ENCODE peak calls at places on chromosomes 13 and 19, in eight cellular contexts. H, D, G, L, N, U, I and Q are unnamed samples.

GRCh38 chr19:4831351-4832340 is at the start of gene TICAM1:
- DNase-seq in L (peak; percentile 59), N (peak; percentile 50), I (peak; percentile 70), U (peak; percentile 48), H (peak; percentile 70), G (peak; percentile 92), D (no peak), Q (peak; percentile 87)

GRCh38 chr13:33918199-33918932 is 100.4 kb downstream of the RFC3 start:
- DNase-seq in U (no peak), G (no peak), N (peak; percentile 71), H (no peak), I (peak; percentile 83), L (no peak), D (no peak), Q (no peak)

GRCh38 chr19:33513424-33513823 is 8.2 kb downstream of the PEPD start:
- DNase-seq in H (no peak), L (no peak), N (no peak), D (no peak), I (no peak), G (no peak), U (no peak), Q (no peak)

GRCh38 chr13:29718694-29719093 is 123.2 kb upstream of the SLC7A1 start:
- DNase-seq in N (no peak), G (no peak), D (no peak), H (no peak), L (no peak), I (no peak), U (no peak), Q (no peak)

GRCh38 chr19:48433337-48433736 is 12.4 kb upstream of the GRWD1 start:
- DNase-seq in N (no peak), I (no peak), L (no peak), D (no peak), U (no peak), G (no peak), H (no peak), Q (no peak)

GRCh38 chr19:55603581-55604292 is 1.7 kb upstream of the ZNF865 start:
- DNase-seq in N (no peak), D (no peak), L (peak; percentile 81), U (no peak), I (no peak), G (no peak), H (no peak), Q (peak; percentile 60)

GRCh38 chr13:24097064-24097463 is 63.5 kb upstream of the SPATA13 start:
- DNase-seq in U (no peak), H (no peak), L (no peak), I (peak; percentile 51), N (no peak), D (no peak), G (no peak), Q (no peak)

GRCh38 chr13:23018143-23018542 is 162.6 kb upstream of the SGCG start:
- DNase-seq in I (no peak), H (no peak), D (no peak), U (no peak), G (no peak), L (no peak), N (no peak), Q (no peak)

GRCh38 chr13:111577429-111577828 is 257.0 kb downstream of the TEX29 start:
- DNase-seq in I (no peak), D (no peak), U (no peak), G (no peak), L (no peak), H (no peak), N (no peak), Q (no peak)

GRCh38 chr19:10797078-10797477 is 38.9 kb downstream of the TMED1 start:
- DNase-seq in G (no peak), H (no peak), N (no peak), I (no peak), L (no peak), U (no peak), D (no peak), Q (no peak)

GRCh38 chr19:35291259-35291658 is 702 bp upstream of the MAG start:
- DNase-seq in N (no peak), U (no peak), D (no peak), H (no peak), I (no peak), G (no peak), L (no peak), Q (no peak)

GRCh38 chr13:112619730-112620639 is 32.0 kb upstream of the TUBGCP3 start:
- DNase-seq in N (no peak), L (peak; percentile 93), G (no peak), U (no peak), D (no peak), H (peak; percentile 76), I (peak; percentile 12), Q (no peak)

DNA sequence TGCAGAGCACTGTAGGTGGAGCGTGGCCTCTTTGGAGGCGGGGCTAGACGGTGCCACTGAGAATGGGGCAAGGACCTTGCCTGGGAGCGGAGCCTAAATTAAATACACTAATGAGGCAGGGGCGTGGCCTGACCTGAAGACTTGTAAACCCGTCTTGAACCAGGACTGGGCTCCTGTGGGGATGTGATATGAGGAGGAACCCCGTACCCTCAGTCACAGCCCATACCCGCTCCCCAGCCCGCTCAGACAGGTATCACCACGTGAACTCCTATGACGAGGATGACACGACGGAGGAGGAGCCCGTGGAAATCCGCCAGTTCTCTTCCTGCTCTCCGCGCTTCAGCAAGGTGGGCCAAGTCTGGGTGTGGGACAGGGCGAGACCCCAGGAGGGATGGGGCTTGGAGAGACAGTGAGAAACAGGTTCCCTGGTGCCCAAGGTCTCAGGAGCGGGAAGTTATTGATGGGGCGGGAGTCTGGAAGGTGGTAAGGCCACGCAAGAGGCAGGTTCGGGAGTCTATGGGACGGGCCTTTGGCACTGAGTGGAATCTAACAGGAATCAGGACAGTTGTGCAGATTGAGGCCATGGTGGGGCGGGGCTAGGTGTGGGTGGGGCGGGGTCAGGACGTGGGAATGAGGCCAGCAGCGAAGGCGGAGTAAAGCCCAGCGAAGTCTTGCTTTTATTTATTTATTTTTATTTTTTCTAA is 14.7 kb downstream of the DNASE2 start:
- DNase-seq in I (no peak), G (no peak), N (no peak), H (no peak), U (no peak), L (peak; percentile 67), D (no peak), Q (no peak)
- H3K27ac ChIP-seq in I (no peak overlapping the region), G (no peak overlapping the region), N (no peak overlapping the region), H (no peak overlapping the region), U (no peak overlapping the region), L (no peak overlapping the region), D (no peak overlapping the region), Q (no peak overlapping the region)

GRCh38 chr13:110314516-110315245 is 7.6 kb downstream of the COL4A2 start:
- DNase-seq in G (no peak), D (no peak), U (peak; percentile 14), H (no peak), L (peak; percentile 35), N (no peak), I (no peak), Q (no peak)
- H3K27ac ChIP-seq in G (no peak overlapping the region), D (peak overlapping the region; percentile 72), U (no peak overlapping the region), H (peak overlapping the region; percentile 51), L (no peak overlapping the region), N (peak overlapping the region; percentile 48), I (peak overlapping the region; percentile 57), Q (no peak overlapping the region)

GRCh38 chr13:48110132-48110868 is 15.4 kb upstream of the MED4 start:
- DNase-seq in I (peak; percentile 52), D (no peak), L (no peak), H (no peak), U (no peak), N (no peak), G (no peak), Q (no peak)
- H3K27ac ChIP-seq in I (no peak overlapping the region), D (peak overlapping the region; percentile 55), L (no peak overlapping the region), H (peak overlapping the region; percentile 35), U (peak overlapping the region; percentile 73), N (no peak overlapping the region), G (peak overlapping the region; percentile 8), Q (no peak overlapping the region)

GRCh38 chr19:15297416-15298224 is 34.7 kb downstream of the BRD4 start:
- DNase-seq in G (peak; percentile 22), N (peak; percentile 36), H (no peak), L (no peak), D (no peak), I (peak; percentile 57), U (no peak), Q (peak; percentile 39)
- H3K27ac ChIP-seq in G (peak overlapping the region; percentile 63), N (peak overlapping the region; percentile 42), H (no peak overlapping the region), L (peak overlapping the region; percentile 26), D (peak overlapping the region; percentile 38), I (peak overlapping the region; percentile 89), U (peak overlapping the region; percentile 60), Q (no peak overlapping the region)